ENCODE peak calls at places on chromosomes 4 and X, in ten cellular contexts. G is A549, F is upper lobe of left lung, U is H1, W is stomach, M is SK-N-SH, S is tibial nerve, X is ovary, P is suprapubic skin, R is GM12878. L is an unnamed sample.

GRCh38 chr4:108991929-108992328 is 229.1 kb upstream of the ETNPPL start:
- DNase-seq in G (no peak), F (no peak), U (no peak), W (no peak), M (no peak), S (no peak), X (no peak), P (no peak), R (no peak), L (no peak)

GRCh38 chrX:47645530-47645929 is 4.8 kb downstream of the ELK1 start:
- DNase-seq in G (no peak), F (no peak), U (no peak), W (no peak), M (no peak), S (no peak), X (peak), P (no peak), R (no peak), L (no peak)

GRCh38 chr4:182257503-182257902 is 14.3 kb downstream of the TENM3 start:
- DNase-seq in G (no peak), F (no peak), U (no peak), W (no peak), M (no peak), S (no peak), X (no peak), P (no peak), R (no peak), L (no peak)

GRCh38 chr4:184269879-184270430 is 52.3 kb upstream of the ENPP6 start:
- DNase-seq in G (no peak), F (no peak), U (no peak), W (no peak), M (no peak), S (no peak), X (no peak), P (no peak), R (no peak), L (no peak)

GRCh38 chr4:7657545-7658296 is 223.0 kb upstream of the PSAPL1 start:
- DNase-seq in G (no peak), F (no peak), U (no peak), W (no peak), M (no peak), S (no peak), X (no peak), P (no peak), R (no peak), L (no peak)

GRCh38 chr4:56613101-56613862 is 67.8 kb downstream of the HOPX start:
- DNase-seq in G (peak), F (no peak), U (no peak), W (no peak), M (no peak), S (no peak), X (no peak), P (no peak), R (no peak), L (no peak)

GRCh38 chrX:129781134-129782014 is 1.6 kb downstream of the SASH3 start:
- DNase-seq in G (no peak), F (peak), U (no peak), W (peak), M (no peak), S (no peak), X (no peak), P (no peak), R (peak), L (peak)

GRCh38 chrX:15714529-15714928 is 23.5 kb upstream of the CA5B start:
- DNase-seq in G (no peak), F (no peak), U (no peak), W (no peak), M (no peak), S (no peak), X (no peak), P (no peak), R (no peak), L (no peak)

GRCh38 chr4:143215873-143216272 is 31.2 kb downstream of the USP38 start:
- DNase-seq in G (no peak), F (no peak), U (no peak), W (no peak), M (no peak), S (no peak), X (no peak), P (no peak), R (no peak), L (no peak)

GRCh38 chr4:184911310-184911709 is 85.5 kb upstream of the ACSL1 start:
- DNase-seq in G (no peak), F (no peak), U (no peak), W (peak), M (no peak), S (no peak), X (no peak), P (no peak), R (no peak), L (peak)

GRCh38 chrX:15059488-15059887 is 186.3 kb downstream of the MOSPD2 start:
- DNase-seq in G (no peak), F (no peak), U (no peak), W (no peak), M (no peak), S (no peak), X (no peak), P (no peak), R (no peak), L (no peak)

GRCh38 chr4:39565925-39566630 is 38.8 kb upstream of the UGDH start:
- DNase-seq in G (peak), F (no peak), U (no peak), W (no peak), M (no peak), S (no peak), X (no peak), P (no peak), R (no peak), L (no peak)

GRCh38 chr4:5874811-5875465 is 17.9 kb downstream of the CRMP1 start:
- DNase-seq in G (no peak), F (no peak), U (no peak), W (no peak), M (no peak), S (no peak), X (no peak), P (no peak), R (no peak), L (no peak)

GRCh38 chr4:38804654-38805295 is at the start of gene TLR1:
- DNase-seq in G (peak), F (no peak), U (no peak), W (no peak), M (peak), S (no peak), X (no peak), P (no peak), R (peak), L (no peak)

GRCh38 chr4:66489370-66489769 is 819.1 kb upstream of the EPHA5 start:
- DNase-seq in G (no peak), F (no peak), U (no peak), W (no peak), M (no peak), S (no peak), X (no peak), P (no peak), R (no peak), L (no peak)

GRCh38 chrX:109818921-109819320 is 85.9 kb upstream of the ACSL4 start:
- DNase-seq in G (no peak), F (no peak), U (no peak), W (no peak), M (no peak), S (no peak), X (no peak), P (no peak), R (no peak), L (no peak)

GRCh38 chr4:150010525-150011126 is 67.6 kb upstream of the DCLK2 start:
- DNase-seq in G (peak), F (no peak), U (no peak), W (peak), M (peak), S (no peak), X (peak), P (no peak), R (no peak), L (peak)

GRCh38 chr4:114399085-114399484 is 199.5 kb upstream of the UGT8 start:
- DNase-seq in G (no peak), F (no peak), U (peak), W (no peak), M (no peak), S (no peak), X (no peak), P (no peak), R (no peak), L (no peak)

GRCh38 chr4:179437962-179438361 is 1995.7 kb upstream of the AGA start:
- DNase-seq in G (no peak), F (no peak), U (no peak), W (no peak), M (no peak), S (no peak), X (no peak), P (no peak), R (no peak), L (no peak)

GRCh38 chrX:53445977-53446376 is 11.8 kb upstream of the HSD17B10 start:
- DNase-seq in G (peak), F (peak), U (peak), W (peak), M (peak), S (no peak), X (no peak), P (no peak), R (no peak), L (peak)

GRCh38 chr4:165331823-165332222 is 4.4 kb downstream of the MSMO1 start:
- DNase-seq in G (no peak), F (no peak), U (no peak), W (no peak), M (no peak), S (no peak), X (no peak), P (no peak), R (no peak), L (no peak)

GRCh38 chr4:84032372-84032771 is 466.7 kb downstream of the NKX6-1 start:
- DNase-seq in G (no peak), F (no peak), U (no peak), W (no peak), M (no peak), S (no peak), X (no peak), P (no peak), R (peak), L (no peak)

GRCh38 chr4:75985116-75985515 is 5.6 kb downstream of the SDAD1 start:
- DNase-seq in G (no peak), F (no peak), U (no peak), W (no peak), M (no peak), S (no peak), X (no peak), P (no peak), R (no peak), L (no peak)

GRCh38 chr4:8589831-8590545 is 2.6 kb upstream of the CPZ start:
- DNase-seq in G (no peak), F (no peak), U (no peak), W (no peak), M (peak), S (no peak), X (no peak), P (no peak), R (no peak), L (no peak)

GRCh38 chr4:126627255-126627654 is 1005.5 kb upstream of the INTU start:
- DNase-seq in G (peak), F (no peak), U (no peak), W (no peak), M (peak), S (no peak), X (no peak), P (no peak), R (no peak), L (no peak)

GRCh38 chrX:108224727-108225455 is 133.3 kb downstream of the ATG4A start:
- DNase-seq in G (peak), F (no peak), U (no peak), W (no peak), M (peak), S (no peak), X (no peak), P (no peak), R (peak), L (no peak)

GRCh38 chr4:25351777-25352421 is 25.2 kb upstream of the ANAPC4 start:
- DNase-seq in G (no peak), F (no peak), U (no peak), W (no peak), M (no peak), S (no peak), X (no peak), P (no peak), R (no peak), L (no peak)

GRCh38 chr4:133929540-133929939 is 272.0 kb downstream of the PABPC4L start:
- DNase-seq in G (no peak), F (no peak), U (no peak), W (no peak), M (no peak), S (no peak), X (no peak), P (no peak), R (no peak), L (no peak)

GRCh38 chrX:51420610-51421009 is 75.8 kb downstream of the NUDT11 start:
- DNase-seq in G (peak), F (no peak), U (no peak), W (no peak), M (peak), S (no peak), X (peak), P (no peak), R (no peak), L (no peak)

DNA sequence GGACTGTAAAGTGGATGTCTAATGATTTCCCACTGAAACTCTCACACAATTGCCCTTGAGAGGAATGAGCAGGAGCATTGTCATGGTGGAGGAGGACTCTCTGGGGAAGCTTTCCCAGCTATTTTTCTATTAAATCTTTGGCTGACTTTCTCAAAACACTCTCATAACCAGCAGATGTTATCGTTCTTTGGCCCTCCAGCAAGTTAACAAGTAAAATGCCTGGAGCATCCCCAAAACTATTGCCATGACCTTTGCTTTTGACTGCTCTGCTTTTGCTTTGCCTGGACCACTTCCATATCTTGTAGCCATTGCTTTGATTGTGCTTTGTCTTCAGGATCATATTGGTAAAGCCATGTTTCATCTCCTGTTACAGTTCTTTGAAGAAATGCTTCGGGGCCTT is 120.2 kb upstream of the PDE5A start:
- DNase-seq in G (no peak), F (no peak), U (no peak), W (no peak), M (no peak), S (no peak), X (no peak), P (no peak), R (no peak), L (no peak)
- H3K27ac ChIP-seq in G (no peak), F (no peak), U (no peak), W (no peak), M (no peak), S (no peak), X (no peak), P (no peak), R (no peak), L (no peak)

GRCh38 chr4:17545374-17546140 is 30.6 kb downstream of the CLRN2 start:
- DNase-seq in G (no peak), F (no peak), U (no peak), W (no peak), M (no peak), S (no peak), X (no peak), P (no peak), R (no peak), L (no peak)
- TF ChIP-seq EP300 in G (no peak), F (no peak), U (no peak), W (no peak), M (no peak), S (no peak), X (no peak), P (no peak), R (no peak), L (no peak)

DNA sequence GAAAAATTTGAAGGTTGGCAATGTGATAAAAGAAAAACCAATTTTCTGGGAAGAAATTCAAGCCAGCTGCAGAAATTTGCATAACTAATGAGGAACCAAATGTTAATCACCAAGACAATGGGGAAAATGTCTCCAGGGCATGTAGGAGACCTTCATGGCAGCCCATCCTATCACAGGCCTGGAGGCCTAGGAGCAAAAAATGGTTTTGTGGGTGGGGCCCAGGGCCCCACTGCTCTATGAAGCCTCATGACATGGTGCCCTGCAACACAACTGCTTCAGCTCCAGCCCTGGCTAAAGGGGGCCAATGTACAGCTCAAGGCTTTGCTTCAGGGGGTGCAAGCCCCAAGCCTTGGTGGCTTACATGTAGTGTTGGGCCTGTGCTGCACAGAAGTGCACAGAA is 184.0 kb downstream of the TBCK start:
- DNase-seq in G (no peak), F (no peak), U (no peak), W (no peak), M (no peak), S (no peak), X (no peak), P (no peak), R (no peak), L (no peak)
- H3K27ac ChIP-seq in G (no peak), F (no peak), U (no peak), W (no peak), M (no peak), S (no peak), X (no peak), P (no peak), R (no peak), L (no peak)

GRCh38 chr4:67575232-67575888 is 16.8 kb downstream of the STAP1 start:
- DNase-seq in G (no peak), F (no peak), U (no peak), W (no peak), M (no peak), S (no peak), X (no peak), P (no peak), R (peak), L (no peak)

GRCh38 chr4:67573193-67573592 is 14.7 kb downstream of the STAP1 start:
- DNase-seq in G (no peak), F (no peak), U (no peak), W (no peak), M (no peak), S (no peak), X (no peak), P (no peak), R (no peak), L (no peak)

GRCh38 chr4:67580577-67580976 is 22.1 kb downstream of the STAP1 start:
- DNase-seq in G (no peak), F (no peak), U (no peak), W (no peak), M (no peak), S (no peak), X (no peak), P (no peak), R (no peak), L (no peak)

GRCh38 chr4:67575889-67576329 is 17.4 kb downstream of the STAP1 start:
- DNase-seq in G (no peak), F (no peak), U (no peak), W (no peak), M (no peak), S (no peak), X (no peak), P (no peak), R (no peak), L (no peak)

GRCh38 chr4:67576538-67576937 is 18.0 kb downstream of the STAP1 start:
- DNase-seq in G (no peak), F (no peak), U (no peak), W (no peak), M (no peak), S (no peak), X (no peak), P (no peak), R (no peak), L (no peak)
- TF ChIP-seq EP300 in G (no peak), F (no peak), U (no peak), W (no peak), M (no peak), S (no peak), X (no peak), P (no peak), R (no peak), L (no peak)

GRCh38 chr4:1338752-1339414 is 8.1 kb upstream of the UVSSA start:
- DNase-seq in G (no peak), F (no peak), U (no peak), W (no peak), M (no peak), S (no peak), X (no peak), P (no peak), R (no peak), L (no peak)
- H3K27ac ChIP-seq in G (no peak), F (no peak), U (no peak), W (no peak), M (no peak), S (no peak), X (no peak), P (no peak), R (no peak), L (no peak)

L was measured in transverse colon.